ENCODE peak calls at places on chromosomes 12 and 14, in five cellular contexts. Y is IMR-90, S is trophoblast cell, O is neuronal stem cell, V is mesendoderm. D is an unnamed sample.

GRCh38 chr12:110600254-110600653 is 13.7 kb upstream of the TCTN1 start:
- DNase-seq in V (peak), O (no peak), S (peak), Y (peak), D (peak)

GRCh38 chr12:109877504-109878246 is 2.7 kb downstream of the GLTP start:
- DNase-seq in S (no peak), O (no peak), V (no peak), Y (no peak), D (no peak)

GRCh38 chr12:60278209-60278608 is 682.4 kb downstream of the SLC16A7 start:
- DNase-seq in S (no peak), O (no peak), Y (no peak), V (peak), D (peak)

GRCh38 chr14:105299654-105300541 is 903 bp downstream of the BRF1 start:
- DNase-seq in Y (no peak), O (peak), V (no peak), S (no peak), D (peak)

GRCh38 chr12:49358548-49359141 is 8.6 kb upstream of the SPATS2 start:
- DNase-seq in V (peak), Y (peak), O (peak), S (peak), D (peak)

GRCh38 chr12:53500119-53500775 is 836 bp upstream of the TARBP2 start:
- DNase-seq in Y (peak), O (no peak), V (no peak), S (peak), D (peak)

GRCh38 chr14:83992857-83993256 is 1537.1 kb upstream of the FLRT2 start:
- DNase-seq in V (no peak), O (no peak), Y (peak), S (no peak), D (peak)

GRCh38 chr14:102316048-102316745 is 3.3 kb upstream of the ZNF839 start:
- DNase-seq in S (peak), V (no peak), Y (peak), O (no peak), D (peak)

GRCh38 chr12:28893365-28893764 is 255.7 kb upstream of the FAR2 start:
- DNase-seq in S (no peak), V (no peak), Y (peak), O (no peak), D (peak)

GRCh38 chr14:83172363-83172762 is 1638.7 kb upstream of the SEL1L start:
- DNase-seq in Y (peak), O (no peak), S (no peak), V (no peak), D (peak)

GRCh38 chr14:105384605-105385321 is 13.6 kb upstream of the TEX22 start:
- DNase-seq in O (no peak), S (no peak), Y (no peak), V (no peak), D (no peak)

GRCh38 chr12:69056743-69057515 is 124.0 kb upstream of the CPM start:
- DNase-seq in O (no peak), Y (peak), V (no peak), S (no peak), D (peak)

GRCh38 chr12:87728936-87729593 is 300.1 kb downstream of the C12orf50 start:
- DNase-seq in Y (peak), S (no peak), O (no peak), V (no peak), D (no peak)

GRCh38 chr12:59179231-59179630 is 258.9 kb upstream of the LRIG3 start:
- DNase-seq in S (no peak), Y (no peak), V (no peak), O (no peak), D (no peak)

GRCh38 chr12:51687142-51687935 is 96.3 kb downstream of the SCN8A start:
- DNase-seq in Y (peak), O (no peak), V (no peak), S (peak), D (no peak)

GRCh38 chr14:34498684-34499412 is 36.8 kb upstream of the SPTSSA start:
- DNase-seq in S (peak), Y (peak), O (no peak), V (peak), D (peak)

GRCh38 chr12:112969547-112970306 is 8.6 kb upstream of the OAS2 start:
- DNase-seq in S (no peak), O (no peak), Y (no peak), V (no peak), D (no peak)

GRCh38 chr14:104799657-104800599 is 973 bp upstream of the ZBTB42 start:
- DNase-seq in O (no peak), S (peak), Y (peak), V (peak), D (peak)

GRCh38 chr14:71651228-71651627 is 281.0 kb upstream of the RGS6 start:
- DNase-seq in V (no peak), S (no peak), Y (peak), O (no peak), D (peak)

GRCh38 chr12:27463826-27464554 is 17.5 kb downstream of the SMCO2 start:
- DNase-seq in S (no peak), O (no peak), V (no peak), Y (peak), D (peak)

GRCh38 chr14:100620437-100621100 is 33.4 kb upstream of the BEGAIN start:
- DNase-seq in Y (no peak), V (no peak), S (no peak), O (no peak), D (no peak)
- H3K4me3 ChIP-seq in Y (no peak), V (no peak), S (no peak), O (no peak), D (no peak)

DNA sequence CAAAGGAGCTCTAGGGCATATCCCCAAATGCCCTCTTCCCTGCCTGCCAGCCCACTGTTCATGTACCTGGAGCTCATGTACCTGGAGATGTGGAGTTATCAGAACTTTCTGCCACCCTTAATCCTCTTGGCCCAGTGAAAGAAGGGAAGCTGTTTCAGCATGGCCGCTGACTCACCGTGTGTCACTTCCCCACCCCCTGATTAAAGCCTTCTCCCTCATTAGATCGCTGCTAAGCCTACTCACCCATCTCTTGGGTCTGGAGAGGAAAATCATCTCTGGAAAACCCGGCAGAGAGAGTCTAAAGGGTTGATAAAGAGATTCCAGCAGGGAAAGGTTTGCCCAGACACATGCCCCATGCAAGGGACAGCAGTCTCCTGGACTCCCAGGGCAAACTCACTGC is 4.5 kb upstream of the LTBP2 start:
- DNase-seq in V (peak), S (peak), Y (peak), O (no peak), D (peak)
- H2BK5ac ChIP-seq in V (peak), S (no peak), Y (peak), O (no peak), D (peak)

GRCh38 chr12:120109570-120110267 is 6.8 kb downstream of the RAB35 start:
- DNase-seq in V (peak), O (no peak), Y (no peak), S (no peak), D (no peak)
- H3K4ac ChIP-seq in V (no peak), O (no peak), Y (no peak), S (peak), D (no peak)

GRCh38 chr14:76208340-76208739 is 56.6 kb downstream of the GPATCH2L start:
- DNase-seq in Y (no peak), O (no peak), V (peak), S (no peak), D (no peak)
- H3K4me3 ChIP-seq in Y (no peak), O (no peak), V (no peak), S (no peak), D (no peak)

GRCh38 chr14:68564236-68564825 is 228.5 kb downstream of the ZFP36L1 start:
- DNase-seq in V (peak), Y (no peak), S (peak), O (no peak), D (no peak)
- H2BK5ac ChIP-seq in V (peak), Y (no peak), S (peak), O (peak), D (no peak)

DNA sequence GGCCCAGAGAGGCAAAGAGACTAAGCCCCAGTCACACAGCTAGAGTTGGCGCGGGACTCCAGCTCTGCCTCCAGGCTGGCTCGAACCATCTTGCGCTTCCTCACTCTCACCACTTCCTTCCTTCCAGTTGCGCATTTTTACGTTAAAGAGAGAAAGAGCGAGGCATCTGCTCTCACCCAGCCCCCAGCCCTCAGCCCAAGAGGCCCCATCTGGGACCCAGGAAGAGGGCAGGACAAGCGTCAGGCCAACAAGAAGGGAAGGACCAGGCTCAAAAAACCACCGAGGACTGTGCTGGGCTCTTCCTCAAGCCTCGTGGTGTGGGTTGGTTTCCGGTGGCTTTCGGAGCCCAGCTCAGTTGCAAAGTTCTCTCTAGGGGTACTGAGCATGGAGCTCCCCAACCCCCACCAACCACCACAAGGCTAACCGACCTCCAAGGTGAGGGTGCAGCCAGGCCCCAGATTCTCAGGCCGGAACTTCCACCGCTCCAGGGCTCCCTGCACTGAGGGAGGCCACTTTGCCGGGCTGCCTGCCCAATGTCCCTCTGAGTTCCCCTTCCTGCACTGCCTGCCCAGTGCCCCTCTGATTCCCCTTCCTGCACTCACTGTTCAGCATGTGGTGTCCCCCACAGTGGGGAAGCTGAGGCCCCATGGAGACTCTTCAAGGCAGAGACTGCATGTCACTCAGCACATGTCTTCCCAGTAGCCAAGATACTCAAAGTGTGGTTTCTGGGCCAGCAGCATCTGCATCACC is 35.9 kb downstream of the TESC start:
- DNase-seq in Y (no peak), S (no peak), V (peak), O (no peak), D (no peak)
- H3K4ac ChIP-seq in Y (no peak), S (no peak), V (no peak), O (no peak), D (no peak)

DNA sequence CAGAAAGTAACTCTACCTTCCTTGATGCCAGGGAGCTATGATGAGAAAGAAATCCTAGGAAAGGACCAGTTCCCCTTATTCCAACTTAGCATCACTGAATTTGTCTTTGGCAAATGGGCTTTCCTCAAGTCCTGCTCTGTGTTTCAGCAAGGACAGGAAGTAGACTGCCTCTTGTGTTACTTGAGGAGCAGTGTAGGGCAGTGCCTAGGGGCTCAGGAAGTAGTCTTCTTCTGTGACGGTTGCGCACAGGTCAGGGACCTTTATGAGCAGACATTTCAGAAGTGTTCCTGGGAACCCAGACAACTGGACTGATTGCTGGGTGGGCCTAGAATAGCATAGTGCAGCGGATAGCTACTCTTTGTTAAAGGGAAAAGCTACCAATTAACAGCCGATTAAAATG is 2.7 kb downstream of the LGALS3 start:
- DNase-seq in S (peak), V (no peak), O (no peak), Y (peak), D (no peak)
- H3K4me3 ChIP-seq in S (no peak), V (no peak), O (no peak), Y (no peak), D (no peak)